ENCODE peak calls at places on chromosome X, in nine cellular contexts. One of them, this sample, is unnamed.

GRCh38 chrX:153970398-153971123 is 1.1 kb downstream of the HCFC1 start:
- DNase-seq in endodermal cell: peak
- DNase-seq in bronchial epithelial cell: no peak
- DNase-seq in A549: peak
- DNase-seq in OCI-LY7: peak
- DNase-seq in cardiac fibroblast: peak
- DNase-seq in cardiac muscle cell: peak
- DNase-seq in lower leg skin: no peak
- DNase-seq in mucosa of descending colon: peak
- DNase-seq in this sample: peak

GRCh38 chrX:85031505-85031904 is 27.8 kb downstream of the APOOL start:
- DNase-seq in endodermal cell: no peak
- DNase-seq in bronchial epithelial cell: no peak
- DNase-seq in A549: no peak
- DNase-seq in OCI-LY7: no peak
- DNase-seq in cardiac fibroblast: no peak
- DNase-seq in cardiac muscle cell: no peak
- DNase-seq in lower leg skin: no peak
- DNase-seq in mucosa of descending colon: no peak
- DNase-seq in this sample: no peak

GRCh38 chrX:44428989-44429627 is 85.6 kb upstream of the EFHC2 start:
- DNase-seq in endodermal cell: no peak
- DNase-seq in bronchial epithelial cell: peak
- DNase-seq in A549: peak
- DNase-seq in OCI-LY7: no peak
- DNase-seq in cardiac fibroblast: no peak
- DNase-seq in cardiac muscle cell: no peak
- DNase-seq in lower leg skin: no peak
- DNase-seq in mucosa of descending colon: no peak
- DNase-seq in this sample: no peak

GRCh38 chrX:21963226-21963625 is 22.7 kb downstream of the SMS start:
- DNase-seq in endodermal cell: no peak
- DNase-seq in bronchial epithelial cell: no peak
- DNase-seq in A549: no peak
- DNase-seq in OCI-LY7: no peak
- DNase-seq in cardiac fibroblast: peak
- DNase-seq in cardiac muscle cell: no peak
- DNase-seq in lower leg skin: no peak
- DNase-seq in mucosa of descending colon: no peak
- DNase-seq in this sample: no peak

GRCh38 chrX:727738-728621 is 97.4 kb downstream of the SHOX start:
- DNase-seq in endodermal cell: peak
- DNase-seq in bronchial epithelial cell: no peak
- DNase-seq in A549: peak
- DNase-seq in OCI-LY7: no peak
- DNase-seq in cardiac fibroblast: no peak
- DNase-seq in cardiac muscle cell: peak
- DNase-seq in lower leg skin: no peak
- DNase-seq in mucosa of descending colon: no peak
- DNase-seq in this sample: no peak

GRCh38 chrX:102558607-102559006 is 40.7 kb upstream of the ARMCX5 start:
- DNase-seq in endodermal cell: no peak
- DNase-seq in bronchial epithelial cell: no peak
- DNase-seq in A549: no peak
- DNase-seq in OCI-LY7: no peak
- DNase-seq in cardiac fibroblast: no peak
- DNase-seq in cardiac muscle cell: no peak
- DNase-seq in lower leg skin: no peak
- DNase-seq in mucosa of descending colon: no peak
- DNase-seq in this sample: no peak

GRCh38 chrX:119694601-119695534 is 1.9 kb upstream of the SEPTIN6 start:
- DNase-seq in endodermal cell: peak
- DNase-seq in bronchial epithelial cell: no peak
- DNase-seq in A549: peak
- DNase-seq in OCI-LY7: peak
- DNase-seq in cardiac fibroblast: no peak
- DNase-seq in cardiac muscle cell: no peak
- DNase-seq in lower leg skin: peak
- DNase-seq in mucosa of descending colon: no peak
- DNase-seq in this sample: no peak

GRCh38 chrX:153060095-153060445 is 3.8 kb downstream of the PNMA3 start:
- DNase-seq in endodermal cell: no peak
- DNase-seq in bronchial epithelial cell: no peak
- DNase-seq in A549: no peak
- DNase-seq in OCI-LY7: no peak
- DNase-seq in cardiac fibroblast: no peak
- DNase-seq in cardiac muscle cell: no peak
- DNase-seq in lower leg skin: no peak
- DNase-seq in mucosa of descending colon: no peak
- DNase-seq in this sample: no peak

GRCh38 chrX:39802354-39802753 is 295.4 kb downstream of the BCOR start:
- DNase-seq in endodermal cell: no peak
- DNase-seq in bronchial epithelial cell: no peak
- DNase-seq in A549: no peak
- DNase-seq in OCI-LY7: no peak
- DNase-seq in cardiac fibroblast: no peak
- DNase-seq in cardiac muscle cell: no peak
- DNase-seq in lower leg skin: no peak
- DNase-seq in mucosa of descending colon: no peak
- DNase-seq in this sample: no peak

GRCh38 chrX:153793291-153793690 is 884 bp downstream of the IDH3G start:
- DNase-seq in endodermal cell: no peak
- DNase-seq in bronchial epithelial cell: no peak
- DNase-seq in A549: no peak
- DNase-seq in OCI-LY7: no peak
- DNase-seq in cardiac fibroblast: peak
- DNase-seq in cardiac muscle cell: peak
- DNase-seq in lower leg skin: no peak
- DNase-seq in mucosa of descending colon: no peak
- DNase-seq in this sample: no peak

GRCh38 chrX:14406225-14406624 is 123.1 kb upstream of the GLRA2 start:
- DNase-seq in endodermal cell: no peak
- DNase-seq in bronchial epithelial cell: no peak
- DNase-seq in A549: no peak
- DNase-seq in OCI-LY7: no peak
- DNase-seq in cardiac fibroblast: no peak
- DNase-seq in cardiac muscle cell: no peak
- DNase-seq in lower leg skin: no peak
- DNase-seq in mucosa of descending colon: no peak
- DNase-seq in this sample: no peak

GRCh38 chrX:29231800-29232199 is 644.6 kb downstream of the IL1RAPL1 start:
- DNase-seq in endodermal cell: no peak
- DNase-seq in bronchial epithelial cell: peak
- DNase-seq in A549: peak
- DNase-seq in OCI-LY7: no peak
- DNase-seq in cardiac fibroblast: peak
- DNase-seq in cardiac muscle cell: no peak
- DNase-seq in lower leg skin: no peak
- DNase-seq in mucosa of descending colon: no peak
- DNase-seq in this sample: peak
- TF ChIP-seq CTCF in endodermal cell: peak
- TF ChIP-seq CTCF in bronchial epithelial cell: no peak
- TF ChIP-seq CTCF in A549: no peak
- TF ChIP-seq CTCF in OCI-LY7: peak
- TF ChIP-seq CTCF in cardiac fibroblast: peak
- TF ChIP-seq CTCF in cardiac muscle cell: peak
- TF ChIP-seq CTCF in lower leg skin: no peak
- TF ChIP-seq CTCF in mucosa of descending colon: no peak
- TF ChIP-seq CTCF in this sample: peak

GRCh38 chrX:55716937-55717336 is 612 bp upstream of the RRAGB start:
- DNase-seq in endodermal cell: no peak
- DNase-seq in bronchial epithelial cell: no peak
- DNase-seq in A549: no peak
- DNase-seq in OCI-LY7: no peak
- DNase-seq in cardiac fibroblast: no peak
- DNase-seq in cardiac muscle cell: no peak
- DNase-seq in lower leg skin: no peak
- DNase-seq in mucosa of descending colon: no peak
- DNase-seq in this sample: no peak
- H3K4me3 ChIP-seq in endodermal cell: peak
- H3K4me3 ChIP-seq in bronchial epithelial cell: peak
- H3K4me3 ChIP-seq in A549: peak
- H3K4me3 ChIP-seq in OCI-LY7: peak
- H3K4me3 ChIP-seq in cardiac fibroblast: no peak
- H3K4me3 ChIP-seq in cardiac muscle cell: peak
- H3K4me3 ChIP-seq in lower leg skin: no peak
- H3K4me3 ChIP-seq in mucosa of descending colon: no peak
- H3K4me3 ChIP-seq in this sample: peak

GRCh38 chrX:56803849-56804681 is 75.0 kb downstream of the NBDY start:
- DNase-seq in endodermal cell: peak
- DNase-seq in bronchial epithelial cell: peak
- DNase-seq in A549: no peak
- DNase-seq in OCI-LY7: no peak
- DNase-seq in cardiac fibroblast: no peak
- DNase-seq in cardiac muscle cell: no peak
- DNase-seq in lower leg skin: peak
- DNase-seq in mucosa of descending colon: no peak
- DNase-seq in this sample: no peak
- TF ChIP-seq CTCF in endodermal cell: no peak
- TF ChIP-seq CTCF in bronchial epithelial cell: no peak
- TF ChIP-seq CTCF in A549: no peak
- TF ChIP-seq CTCF in OCI-LY7: no peak
- TF ChIP-seq CTCF in cardiac fibroblast: no peak
- TF ChIP-seq CTCF in cardiac muscle cell: no peak
- TF ChIP-seq CTCF in lower leg skin: no peak
- TF ChIP-seq CTCF in mucosa of descending colon: no peak
- TF ChIP-seq CTCF in this sample: no peak

DNA sequence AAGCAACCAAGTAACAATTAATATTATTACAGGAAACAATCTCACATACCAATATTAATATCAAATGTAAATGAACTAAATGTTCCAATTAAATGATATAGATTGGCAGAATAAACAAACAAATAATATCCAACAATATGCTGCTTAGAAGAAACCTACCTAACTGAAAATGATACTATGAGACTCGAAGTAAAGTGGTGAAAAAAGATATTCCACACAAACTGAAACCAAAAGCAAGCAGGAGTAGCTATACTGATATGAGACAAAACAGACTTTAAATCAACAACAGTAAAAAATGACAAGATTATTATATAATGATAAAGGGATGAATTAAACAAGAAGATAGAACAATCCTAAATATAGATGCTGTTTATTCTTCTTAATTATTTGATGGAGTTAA is 140.1 kb downstream of the SPANXN4 start:
- DNase-seq in endodermal cell: no peak
- DNase-seq in bronchial epithelial cell: no peak
- DNase-seq in A549: no peak
- DNase-seq in OCI-LY7: no peak
- DNase-seq in cardiac fibroblast: no peak
- DNase-seq in cardiac muscle cell: no peak
- DNase-seq in lower leg skin: no peak
- DNase-seq in mucosa of descending colon: no peak
- DNase-seq in this sample: no peak
- H3K4me3 ChIP-seq in endodermal cell: no peak
- H3K4me3 ChIP-seq in bronchial epithelial cell: no peak
- H3K4me3 ChIP-seq in A549: no peak
- H3K4me3 ChIP-seq in OCI-LY7: no peak
- H3K4me3 ChIP-seq in cardiac fibroblast: no peak
- H3K4me3 ChIP-seq in cardiac muscle cell: no peak
- H3K4me3 ChIP-seq in lower leg skin: no peak
- H3K4me3 ChIP-seq in mucosa of descending colon: no peak
- H3K4me3 ChIP-seq in this sample: no peak

DNA sequence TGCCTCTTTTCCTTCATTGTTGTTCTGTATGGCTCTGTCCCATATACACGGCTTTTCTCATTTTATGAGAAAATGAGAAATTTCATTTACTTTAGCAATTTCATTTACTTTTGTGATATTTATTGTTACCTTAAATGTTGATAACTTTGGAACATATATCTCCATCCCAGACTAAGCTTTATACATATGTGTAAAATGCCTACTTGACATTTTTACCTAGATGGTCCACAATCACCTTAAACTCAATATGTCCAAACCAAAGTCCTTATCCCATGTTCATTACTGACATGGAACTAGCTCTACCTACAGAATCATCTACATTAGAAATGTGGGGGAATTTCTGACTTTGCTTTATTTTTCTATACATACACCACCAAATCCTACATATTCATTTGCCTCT is 590.5 kb upstream of the CT83 start:
- DNase-seq in endodermal cell: no peak
- DNase-seq in bronchial epithelial cell: no peak
- DNase-seq in A549: no peak
- DNase-seq in OCI-LY7: no peak
- DNase-seq in cardiac fibroblast: no peak
- DNase-seq in cardiac muscle cell: no peak
- DNase-seq in lower leg skin: no peak
- DNase-seq in mucosa of descending colon: no peak
- DNase-seq in this sample: no peak
- TF ChIP-seq CTCF in endodermal cell: no peak
- TF ChIP-seq CTCF in bronchial epithelial cell: no peak
- TF ChIP-seq CTCF in A549: no peak
- TF ChIP-seq CTCF in OCI-LY7: no peak
- TF ChIP-seq CTCF in cardiac fibroblast: no peak
- TF ChIP-seq CTCF in cardiac muscle cell: no peak
- TF ChIP-seq CTCF in lower leg skin: no peak
- TF ChIP-seq CTCF in mucosa of descending colon: no peak
- TF ChIP-seq CTCF in this sample: no peak

DNA sequence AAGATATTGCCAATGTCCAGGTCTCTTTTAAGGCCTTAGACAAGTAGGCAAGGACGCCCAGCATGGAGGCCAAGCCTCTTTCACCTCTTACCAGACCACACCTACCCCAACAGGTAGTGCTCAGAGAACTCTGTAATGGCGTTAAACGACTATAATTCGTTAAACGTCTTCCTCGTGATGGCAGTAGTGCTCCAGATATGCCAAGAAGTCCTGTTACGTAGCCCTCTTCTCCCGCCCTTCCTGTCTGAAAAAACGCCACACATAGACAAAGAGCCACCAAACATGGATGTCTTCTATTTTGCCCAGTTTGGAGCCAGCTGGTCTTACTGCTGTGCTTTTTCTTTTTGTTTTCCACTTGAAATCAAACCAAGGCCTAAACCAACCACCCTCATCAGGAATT is 190.7 kb downstream of the OR13H1 start:
- DNase-seq in endodermal cell: no peak
- DNase-seq in bronchial epithelial cell: no peak
- DNase-seq in A549: no peak
- DNase-seq in OCI-LY7: no peak
- DNase-seq in cardiac fibroblast: no peak
- DNase-seq in cardiac muscle cell: no peak
- DNase-seq in lower leg skin: peak
- DNase-seq in mucosa of descending colon: no peak
- DNase-seq in this sample: no peak
- H3K4me3 ChIP-seq in endodermal cell: no peak
- H3K4me3 ChIP-seq in bronchial epithelial cell: no peak
- H3K4me3 ChIP-seq in A549: no peak
- H3K4me3 ChIP-seq in OCI-LY7: no peak
- H3K4me3 ChIP-seq in cardiac fibroblast: no peak
- H3K4me3 ChIP-seq in cardiac muscle cell: no peak
- H3K4me3 ChIP-seq in lower leg skin: no peak
- H3K4me3 ChIP-seq in mucosa of descending colon: no peak
- H3K4me3 ChIP-seq in this sample: no peak

This sample was measured in fibroblast of pulmonary artery.